ENCODE peak calls at places on chromosomes 6 and 20, in five cellular contexts. X is OCI-LY7, D is fibroblast of lung, S is heart right ventricle, H is astrocyte of the spinal cord. V is an unnamed sample.

GRCh38 chr6:161631676-161632194 is 357.9 kb upstream of the AGPAT4 start:
- DNase-seq in X (no peak), D (peak; percentile 89), S (no peak), H (peak; percentile 89), V (no peak)

GRCh38 chr6:20021795-20022194 is 184.6 kb downstream of the ID4 start:
- DNase-seq in X (no peak), D (no peak), S (no peak), H (no peak), V (no peak)

GRCh38 chr6:167143041-167143440 is 14.7 kb downstream of the GPR31 start:
- DNase-seq in X (no peak), D (no peak), S (no peak), H (no peak), V (no peak)

GRCh38 chr6:89640804-89641203 is 2.3 kb upstream of the LYRM2 start:
- DNase-seq in X (no peak), D (no peak), S (no peak), H (peak; percentile 50), V (no peak)

GRCh38 chr20:57332105-57333089 is 2.8 kb downstream of the SPO11 start:
- DNase-seq in X (peak; percentile 65), D (no peak), S (no peak), H (no peak), V (no peak)

GRCh38 chr6:158003910-158004695 is 22.4 kb downstream of the SYNJ2 start:
- DNase-seq in X (no peak), D (no peak), S (no peak), H (no peak), V (no peak)

GRCh38 chr6:69867075-69867911 is 937 bp downstream of the COL19A1 start:
- DNase-seq in X (peak; percentile 79), D (peak; percentile 29), S (peak; percentile 47), H (peak; percentile 6), V (peak; percentile 63)

GRCh38 chr20:25573288-25574251 is 11.8 kb downstream of the NINL start:
- DNase-seq in X (no peak), D (peak; percentile 85), S (no peak), H (peak; percentile 88), V (no peak)

GRCh38 chr6:30720738-30721197 is 616 bp downstream of the TUBB start:
- DNase-seq in X (peak; percentile 92), D (peak; percentile 39), S (peak; percentile 73), H (no peak), V (peak; percentile 64)

GRCh38 chr20:46142124-46142523 is 24.0 kb downstream of the CD40 start:
- DNase-seq in X (no peak), D (no peak), S (no peak), H (no peak), V (no peak)

GRCh38 chr20:2755451-2756055 is 44.9 kb downstream of the CPXM1 start:
- DNase-seq in X (no peak), D (no peak), S (no peak), H (no peak), V (no peak)

GRCh38 chr20:1274485-1275313 is 8.6 kb downstream of the SNPH start:
- DNase-seq in X (no peak), D (no peak), S (no peak), H (no peak), V (no peak)

GRCh38 chr6:166861304-166861703 is 95.0 kb downstream of the RNASET2 start:
- DNase-seq in X (no peak), D (no peak), S (no peak), H (no peak), V (no peak)

GRCh38 chr6:13653296-13653695 is 38.2 kb downstream of the NOL7 start:
- DNase-seq in X (no peak), D (no peak), S (no peak), H (peak; percentile 41), V (no peak)

GRCh38 chr20:48758206-48758820 is 69.5 kb downstream of the PREX1 start:
- DNase-seq in X (no peak), D (no peak), S (no peak), H (no peak), V (no peak)

GRCh38 chr6:42441661-42442081 is 10.1 kb downstream of the TRERF1 start:
- DNase-seq in X (no peak), D (peak; percentile 26), S (no peak), H (no peak), V (no peak)

GRCh38 chr6:167826230-167827061 is at the start of gene AFDN:
- DNase-seq in X (peak; percentile 77), D (peak; percentile 33), S (peak; percentile 75), H (no peak), V (peak; percentile 86)

GRCh38 chr6:170152989-170153388 is 137.9 kb downstream of the DLL1 start:
- DNase-seq in X (no peak), D (no peak), S (no peak), H (peak; percentile 54), V (no peak)

GRCh38 chr6:43770417-43771209 is 602 bp downstream of the VEGFA start:
- DNase-seq in X (peak; percentile 72), D (peak; percentile 69), S (peak; percentile 79), H (peak; percentile 63), V (peak; percentile 55)

V was measured in germinal center.